ENCODE peak calls at places on chromosome 19, in ten cellular contexts. S, M, Y, A, T, K, R, N, U and B are unnamed samples.

GRCh38 chr19:8097681-8098567 is 45.4 kb downstream of the CCL25 start:
- DNase-seq in S (no peak), M (no peak), Y (no peak), A (no peak), T (no peak), K (no peak), R (no peak), N (no peak), U (no peak), B (no peak)

GRCh38 chr19:47032171-47032811 is 12.7 kb downstream of the NPAS1 start:
- DNase-seq in S (peak; percentile 76), M (peak; percentile 20), Y (peak; percentile 49), A (no peak), T (no peak), K (no peak), R (peak; percentile 47), N (no peak), U (peak; percentile 56), B (peak; percentile 58)

GRCh38 chr19:13297023-13297422 is 146.8 kb downstream of the IER2 start:
- DNase-seq in S (no peak), M (no peak), Y (no peak), A (no peak), T (no peak), K (no peak), R (no peak), N (no peak), U (no peak), B (no peak)

GRCh38 chr19:31578326-31578725 is 229.1 kb upstream of the TSHZ3 start:
- DNase-seq in S (no peak), M (no peak), Y (peak; percentile 13), A (no peak), T (no peak), K (no peak), R (no peak), N (no peak), U (no peak), B (no peak)

GRCh38 chr19:55640043-55640576 is 692 bp upstream of the ZNF580 start:
- DNase-seq in S (peak; percentile 81), M (no peak), Y (no peak), A (no peak), T (peak; percentile 29), K (no peak), R (peak; percentile 52), N (peak; percentile 76), U (peak; percentile 62), B (peak; percentile 54)

GRCh38 chr19:3520166-3521103 is 14.3 kb downstream of the FZR1 start:
- DNase-seq in S (no peak), M (no peak), Y (no peak), A (no peak), T (no peak), K (no peak), R (no peak), N (no peak), U (no peak), B (no peak)

GRCh38 chr19:55113570-55114039 is 3.8 kb downstream of the PPP1R12C start:
- DNase-seq in S (no peak), M (no peak), Y (peak; percentile 51), A (peak; percentile 92), T (peak; percentile 20), K (peak; percentile 10), R (no peak), N (peak; percentile 83), U (no peak), B (no peak)

GRCh38 chr19:32886241-32886640 is 16.7 kb upstream of the SLC7A9 start:
- DNase-seq in S (no peak), M (no peak), Y (no peak), A (no peak), T (no peak), K (no peak), R (no peak), N (no peak), U (no peak), B (no peak)

GRCh38 chr19:19064811-19065745 is 1.3 kb downstream of the SLC25A42 start:
- DNase-seq in S (peak; percentile 63), M (no peak), Y (no peak), A (no peak), T (no peak), K (no peak), R (no peak), N (no peak), U (no peak), B (peak; percentile 8)

GRCh38 chr19:572140-572890 is at the start of gene BSG:
- DNase-seq in S (peak; percentile 99), M (peak; percentile 94), Y (peak; percentile 98), A (peak; percentile 90), T (peak; percentile 93), K (peak; percentile 99), R (peak; percentile 97), N (peak; percentile 95), U (peak; percentile 99), B (peak; percentile 98)